ENCODE peak calls at places on chromosomes 12 and 14, in ten cellular contexts. D, I, Y, G, V, M, B, F, X and U are unnamed samples.

GRCh38 chr12:57983150-57983857 is 41.9 kb downstream of the ATP23 start:
- DNase-seq in B (no peak), Y (no peak), I (no peak), D (peak; percentile 67), X (peak; percentile 25), V (no peak), F (peak; percentile 61), M (peak; percentile 4), G (no peak), U (peak; percentile 28)

GRCh38 chr14:26191123-26191522 is 406.7 kb downstream of the NOVA1 start:
- DNase-seq in I (no peak), X (no peak), F (no peak), Y (no peak), B (no peak), D (no peak), G (no peak), V (no peak), M (no peak), U (no peak)

GRCh38 chr12:19052689-19053088 is 76.8 kb upstream of the PLEKHA5 start:
- DNase-seq in F (no peak), D (no peak), B (no peak), G (no peak), X (no peak), V (no peak), M (no peak), Y (no peak), I (no peak), U (no peak)

GRCh38 chr14:71198681-71199080 is 291.4 kb downstream of the PCNX1 start:
- DNase-seq in G (peak; percentile 35), I (no peak), M (no peak), B (no peak), Y (no peak), D (no peak), F (no peak), V (no peak), X (no peak), U (no peak)

GRCh38 chr14:52111583-52111982 is 42.7 kb upstream of the NID2 start:
- DNase-seq in F (no peak), G (no peak), M (no peak), V (no peak), I (no peak), D (peak; percentile 87), Y (no peak), B (no peak), X (no peak), U (no peak)

GRCh38 chr12:51118706-51119105 is 35.3 kb upstream of the CSRNP2 start:
- DNase-seq in D (peak; percentile 84), B (no peak), I (no peak), V (no peak), Y (no peak), M (no peak), G (no peak), F (peak; percentile 34), X (no peak), U (no peak)

GRCh38 chr12:1197264-1198018 is 206.4 kb downstream of the ERC1 start:
- DNase-seq in B (no peak), D (peak; percentile 57), I (no peak), X (no peak), F (no peak), M (no peak), Y (no peak), G (no peak), V (no peak), U (no peak)

GRCh38 chr14:99459491-99460100 is 21.1 kb downstream of the SETD3 start:
- DNase-seq in Y (no peak), I (no peak), X (no peak), D (no peak), V (no peak), G (no peak), B (no peak), F (no peak), M (no peak), U (no peak)

GRCh38 chr14:67541448-67542387 is 8.6 kb downstream of the PLEKHH1 start:
- DNase-seq in D (no peak), M (no peak), Y (peak; percentile 86), F (no peak), I (peak; percentile 38), V (no peak), G (peak; percentile 76), X (no peak), B (no peak), U (no peak)

GRCh38 chr14:56247495-56248087 is 129.4 kb downstream of the PELI2 start:
- DNase-seq in F (no peak), Y (no peak), V (no peak), M (no peak), I (no peak), G (no peak), X (no peak), D (peak; percentile 31), B (no peak), U (no peak)

GRCh38 chr12:98084950-98085349 is 430.4 kb upstream of the TMPO start:
- DNase-seq in B (no peak), D (no peak), F (no peak), X (no peak), Y (no peak), M (no peak), V (no peak), I (no peak), G (no peak), U (peak; percentile 14)

GRCh38 chr14:40467969-40468368 is 1035.7 kb upstream of the FBXO33 start:
- DNase-seq in X (no peak), Y (no peak), G (no peak), I (no peak), V (no peak), B (no peak), M (no peak), D (no peak), F (no peak), U (no peak)

DNA sequence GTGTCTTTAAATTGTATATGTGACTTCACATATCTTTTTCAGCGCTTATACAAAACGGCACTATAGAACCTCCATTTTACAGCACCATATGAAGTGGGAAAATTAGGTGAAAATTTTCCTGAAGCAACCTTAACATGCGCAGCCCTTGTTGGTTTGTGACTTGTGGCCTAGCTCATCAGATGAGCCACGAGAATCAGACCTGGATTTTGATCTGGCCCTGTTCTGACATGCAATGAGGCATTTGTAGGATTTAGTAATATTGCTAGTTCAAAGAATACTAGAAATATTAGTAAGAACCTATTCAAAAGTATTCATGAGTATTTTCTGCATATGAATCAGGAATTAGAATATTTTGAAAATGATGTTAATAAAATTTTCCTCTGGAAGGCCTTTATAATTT is 2.9 kb downstream of the CDKN1B start:
- DNase-seq in V (no peak), B (no peak), M (no peak), D (no peak), F (no peak), Y (no peak), I (no peak), G (no peak), X (no peak), U (no peak)
- H3K4me3 ChIP-seq in V (peak overlapping the region; percentile 91), B (peak overlapping the region; percentile 70), M (peak overlapping the region; percentile 67), D (peak overlapping the region; percentile 22), F (peak overlapping the region; percentile 81), Y (peak overlapping the region; percentile 89), I (peak overlapping the region; percentile 64), G (peak overlapping the region; percentile 86), X (no peak overlapping the region), U (peak overlapping the region; percentile 92)

DNA sequence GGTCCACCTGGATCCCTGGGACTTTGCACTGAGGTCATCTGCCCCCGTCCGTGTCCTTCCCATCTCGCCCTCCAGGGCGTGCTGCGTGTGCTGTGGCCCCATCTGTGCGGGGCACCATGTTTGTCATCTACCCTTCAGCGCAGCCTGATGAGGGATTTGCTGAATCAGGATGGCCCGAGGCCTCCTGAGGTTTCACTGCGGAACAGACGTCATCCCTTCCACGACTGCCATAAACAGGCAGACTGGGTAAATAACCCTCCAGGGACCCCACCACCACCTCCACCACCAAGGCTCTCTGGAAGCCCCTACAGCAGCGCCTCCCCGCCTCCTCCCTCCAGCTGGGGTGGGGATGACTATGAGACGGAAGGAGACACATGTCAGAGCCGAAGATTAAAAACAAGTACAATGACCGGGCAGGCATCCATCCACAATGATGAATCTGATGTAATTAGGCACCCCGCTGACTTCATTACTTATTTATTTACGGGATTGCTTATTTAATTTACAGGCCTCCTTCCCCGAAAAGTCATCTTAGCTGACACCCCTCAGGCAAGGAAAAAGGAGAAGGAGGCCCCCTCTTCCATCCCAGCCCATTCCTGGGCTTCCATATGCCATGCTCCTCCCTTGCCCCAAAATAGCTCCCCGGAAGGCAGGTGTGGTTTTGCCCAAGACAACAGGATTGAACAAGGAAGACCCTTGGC is 39.4 kb downstream of the NCOR2 start:
- DNase-seq in B (no peak), G (no peak), F (peak; percentile 90), Y (no peak), V (no peak), X (no peak), M (no peak), I (peak; percentile 76), D (no peak), U (no peak)
- H3K4me1 ChIP-seq in B (peaks cover 9% of the 10 kb centered on the region), G (no peaks in the 10 kb centered on the region), F (peaks cover 18% of the 10 kb centered on the region), Y (peaks cover 14% of the 10 kb centered on the region), V (peaks cover 24% of the 10 kb centered on the region), X (no peaks in the 10 kb centered on the region), M (peaks cover 64% of the 10 kb centered on the region), I (peaks cover 58% of the 10 kb centered on the region), D (peaks cover 10% of the 10 kb centered on the region), U (no peaks in the 10 kb centered on the region)

DNA sequence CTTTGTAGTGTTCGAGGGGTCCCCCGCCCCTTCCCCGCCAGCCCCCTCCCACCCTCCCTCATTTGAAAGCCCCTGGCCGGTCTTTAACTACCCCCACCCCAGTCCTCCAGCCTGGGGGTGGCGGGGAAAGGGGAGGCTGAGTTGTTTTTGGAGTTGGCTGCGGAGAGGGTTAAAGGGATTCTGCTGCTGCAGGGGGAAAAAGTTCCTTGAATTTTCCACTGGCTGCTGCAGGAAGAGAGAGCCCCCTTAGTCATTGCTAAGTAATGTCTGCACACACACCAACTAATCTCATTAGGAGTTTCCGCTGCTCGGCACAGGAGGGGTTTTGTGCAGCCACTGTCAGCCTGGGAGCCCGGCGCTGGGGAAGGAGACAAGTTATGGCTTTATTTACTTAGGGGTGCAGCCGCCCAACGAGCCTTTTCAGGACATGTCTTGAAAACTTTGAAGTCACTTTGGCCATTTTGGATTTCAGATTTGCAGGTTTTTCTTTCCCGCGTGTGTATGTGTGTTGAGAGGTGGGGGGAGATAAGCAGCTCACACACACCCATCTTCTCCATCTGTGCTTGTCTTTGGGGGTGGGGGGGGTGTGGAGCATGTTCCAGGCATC is 1.8 kb downstream of the ELK3 start:
- DNase-seq in V (peak; percentile 37), I (no peak), X (no peak), M (peak; percentile 67), G (no peak), D (peak; percentile 74), F (peak; percentile 91), Y (no peak), B (peak; percentile 38), U (peak; percentile 22)
- H3K4me3 ChIP-seq in V (peak overlapping the region; percentile 72), I (peak overlapping the region; percentile 92), X (peak overlapping the region; percentile 19), M (peak overlapping the region; percentile 95), G (peak overlapping the region; percentile 80), D (peak overlapping the region; percentile 97), F (peak overlapping the region; percentile 94), Y (peak overlapping the region; percentile 91), B (peak overlapping the region; percentile 91), U (peak overlapping the region; percentile 55)

DNA sequence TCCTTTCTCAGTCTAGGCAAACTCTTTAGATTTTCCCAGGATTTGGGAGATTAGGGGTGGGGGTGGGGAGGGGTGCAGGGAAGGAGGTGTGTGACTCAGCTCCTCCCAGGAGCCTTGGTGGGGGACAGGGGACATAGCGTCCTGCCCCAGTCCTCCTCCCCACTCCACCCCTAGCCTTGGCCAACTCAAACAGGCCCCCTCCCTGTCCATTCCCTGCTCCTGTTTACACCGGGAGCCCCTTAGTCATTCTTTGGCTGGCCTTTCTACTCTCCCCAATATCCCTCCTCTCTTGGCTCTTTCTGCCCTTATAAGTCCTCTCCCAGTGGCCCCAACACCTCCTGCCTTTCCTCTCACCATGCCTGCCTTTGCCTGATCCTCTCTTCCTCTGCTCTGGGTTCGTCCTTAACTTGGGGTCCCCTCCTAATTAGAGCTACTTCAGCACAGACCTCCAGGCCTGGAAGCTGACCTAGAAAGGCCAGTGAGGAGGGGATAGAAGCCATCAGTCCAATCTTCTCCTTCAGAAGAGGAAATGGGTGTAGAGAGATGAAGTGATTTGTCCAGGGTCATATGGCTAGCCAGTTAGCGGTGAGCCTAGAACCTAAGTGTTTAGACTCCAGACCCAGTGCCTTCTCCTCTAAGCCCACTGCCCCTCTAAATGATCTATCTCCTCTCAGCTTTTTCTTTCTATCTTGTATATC is 2.3 kb upstream of the ITGA5 start:
- DNase-seq in D (peak; percentile 36), V (no peak), M (no peak), Y (no peak), I (peak; percentile 90), G (no peak), F (peak; percentile 94), B (peak; percentile 59), X (no peak), U (no peak)
- H3K4me1 ChIP-seq in D (peaks cover 23% of the 10 kb centered on the region), V (peaks cover 25% of the 10 kb centered on the region), M (no peaks in the 10 kb centered on the region), Y (peaks cover 17% of the 10 kb centered on the region), I (peaks cover 77% of the 10 kb centered on the region), G (peaks cover 34% of the 10 kb centered on the region), F (peaks cover 64% of the 10 kb centered on the region), B (peaks cover 13% of the 10 kb centered on the region), X (peaks cover 6% of the 10 kb centered on the region), U (peaks cover 4% of the 10 kb centered on the region)